ENCODE peak calls at places on chromosomes 1 and 21, in seven cellular contexts. M, Z, Q, F, D, G and B are unnamed samples.

GRCh38 chr21:15015622-15016471 is 49.0 kb downstream of the NRIP1 start:
- DNase-seq in M (no peak), Z (no peak), Q (no peak), F (no peak), D (no peak), G (no peak), B (no peak)

GRCh38 chr1:152657677-152658076 is 5.5 kb upstream of the LCE2D start:
- DNase-seq in M (no peak), Z (no peak), Q (no peak), F (no peak), D (no peak), G (no peak), B (no peak)

GRCh38 chr1:115544131-115544530 is 97.6 kb upstream of the VANGL1 start:
- DNase-seq in M (no peak), Z (no peak), Q (no peak), F (no peak), D (no peak), G (no peak), B (no peak)

GRCh38 chr1:39960461-39960958 is 5.6 kb downstream of the MFSD2A start:
- DNase-seq in M (peak), Z (no peak), Q (no peak), F (peak), D (no peak), G (no peak), B (peak)

GRCh38 chr1:94279462-94279861 is 42.1 kb upstream of the ARHGAP29 start:
- DNase-seq in M (no peak), Z (no peak), Q (no peak), F (no peak), D (no peak), G (no peak), B (no peak)

GRCh38 chr1:237705462-237705861 is 185.3 kb downstream of the ZP4 start:
- DNase-seq in M (no peak), Z (no peak), Q (no peak), F (no peak), D (no peak), G (no peak), B (no peak)

GRCh38 chr1:224182057-224182865 is 779 bp upstream of the DEGS1 start:
- DNase-seq in M (no peak), Z (no peak), Q (no peak), F (no peak), D (no peak), G (peak), B (no peak)

GRCh38 chr1:48051466-48052126 is 54.4 kb upstream of the TRABD2B start:
- DNase-seq in M (no peak), Z (no peak), Q (no peak), F (no peak), D (no peak), G (no peak), B (no peak)

GRCh38 chr21:27535188-27535587 is 568.3 kb upstream of the ADAMTS5 start:
- DNase-seq in M (no peak), Z (no peak), Q (no peak), F (no peak), D (no peak), G (no peak), B (no peak)

GRCh38 chr1:2031546-2032540 is 12.7 kb downstream of the GABRD start:
- DNase-seq in M (no peak), Z (no peak), Q (no peak), F (no peak), D (no peak), G (no peak), B (no peak)

GRCh38 chr1:161274874-161275273 is 16.3 kb downstream of the PCP4L1 start:
- DNase-seq in M (no peak), Z (no peak), Q (no peak), F (no peak), D (no peak), G (no peak), B (no peak)

GRCh38 chr1:28552482-28553228 is at the start of gene TRNAU1AP:
- DNase-seq in M (peak), Z (peak), Q (peak), F (peak), D (peak), G (peak), B (peak)

GRCh38 chr1:185864889-185865288 is 130.7 kb downstream of the HMCN1 start:
- DNase-seq in M (no peak), Z (no peak), Q (peak), F (no peak), D (no peak), G (no peak), B (no peak)

GRCh38 chr1:49051647-49052046 is 275.0 kb upstream of the BEND5 start:
- DNase-seq in M (no peak), Z (no peak), Q (no peak), F (no peak), D (no peak), G (no peak), B (no peak)

GRCh38 chr1:8031176-8031785 is 5.2 kb upstream of the ERRFI1 start:
- DNase-seq in M (no peak), Z (no peak), Q (no peak), F (no peak), D (no peak), G (no peak), B (no peak)

GRCh38 chr1:15671430-15671829 is 12.7 kb upstream of the PLEKHM2 start:
- DNase-seq in M (no peak), Z (no peak), Q (no peak), F (no peak), D (no peak), G (no peak), B (no peak)

GRCh38 chr1:222224576-222224975 is 323.3 kb downstream of the HHIPL2 start:
- DNase-seq in M (no peak), Z (no peak), Q (no peak), F (no peak), D (no peak), G (no peak), B (no peak)

GRCh38 chr1:19757641-19758040 is 42.1 kb downstream of the TMCO4 start:
- DNase-seq in M (no peak), Z (no peak), Q (no peak), F (no peak), D (no peak), G (no peak), B (no peak)

GRCh38 chr1:2091611-2092604 is 41.7 kb downstream of the PRKCZ start:
- DNase-seq in M (peak), Z (no peak), Q (no peak), F (peak), D (peak), G (peak), B (peak)

GRCh38 chr1:187630653-187631380 is 802.1 kb downstream of the PLA2G4A start:
- DNase-seq in M (no peak), Z (no peak), Q (no peak), F (no peak), D (no peak), G (no peak), B (no peak)

GRCh38 chr1:224929335-224930237 is at the start of gene DNAH14:
- DNase-seq in M (peak), Z (no peak), Q (peak), F (peak), D (peak), G (peak), B (peak)

GRCh38 chr1:65105596-65105995 is 42.4 kb upstream of the AK4 start:
- DNase-seq in M (no peak), Z (no peak), Q (no peak), F (no peak), D (no peak), G (no peak), B (no peak)

GRCh38 chr21:36854391-36854790 is 112.1 kb downstream of the HLCS start:
- DNase-seq in M (no peak), Z (no peak), Q (no peak), F (no peak), D (no peak), G (no peak), B (no peak)